ENCODE peak calls at places on chromosomes 4 and X, in four cellular contexts. G is GM12878, F is K562, V is HCT116. U is an unnamed sample.

GRCh38 chr4:176238157-176238608 is 30.8 kb downstream of the ASB5 start:
- DNase-seq in F (no peak), V (no peak), G (no peak), U (no peak)

GRCh38 chr4:19047481-19047880 is 1025.9 kb upstream of the LCORL start:
- DNase-seq in G (no peak), F (no peak), V (no peak), U (no peak)

GRCh38 chr4:5120468-5120867 is 69.2 kb downstream of the STK32B start:
- DNase-seq in V (no peak), G (no peak), F (no peak), U (no peak)

GRCh38 chr4:15725608-15726007 is 22.7 kb downstream of the BST1 start:
- DNase-seq in G (no peak), F (no peak), V (no peak), U (no peak)

GRCh38 chr4:109876634-109877265 is 28.8 kb downstream of the LRIT3 start:
- DNase-seq in F (no peak), V (no peak), G (no peak), U (no peak)

GRCh38 chr4:186919340-186919739 is 195.7 kb upstream of the FAT1 start:
- DNase-seq in F (no peak), G (no peak), V (no peak), U (no peak)

GRCh38 chr4:141425124-141425523 is 204.4 kb downstream of the ZNF330 start:
- DNase-seq in V (peak; percentile 6), G (no peak), F (no peak), U (no peak)

GRCh38 chr4:65668201-65669007 is 1.9 kb downstream of the EPHA5 start:
- DNase-seq in G (no peak), F (no peak), V (no peak), U (no peak)

GRCh38 chr4:39976945-39977488 is 694 bp downstream of the PDS5A start:
- DNase-seq in V (no peak), G (no peak), F (no peak), U (no peak)

GRCh38 chrX:139691493-139691842 is 16.5 kb downstream of the MCF2 start:
- DNase-seq in G (no peak), V (no peak), F (no peak), U (no peak)

GRCh38 chrX:119398974-119399771 is at the start of gene SLC25A43:
- DNase-seq in F (peak; percentile 86), G (no peak), V (no peak), U (no peak)

GRCh38 chr4:104896623-104897296 is 249.9 kb upstream of the TET2 start:
- DNase-seq in V (no peak), F (no peak), G (peak; percentile 46), U (no peak)

GRCh38 chr4:74054483-74055032 is 16.1 kb upstream of the CXCL3 start:
- DNase-seq in F (no peak), G (no peak), V (no peak), U (no peak)

GRCh38 chr4:74056114-74056857 is 17.8 kb upstream of the CXCL3 start:
- DNase-seq in F (peak; percentile 67), V (peak; percentile 76), G (no peak), U (no peak)

GRCh38 chr4:74055498-74055897 is 17.0 kb upstream of the CXCL3 start:
- DNase-seq in G (no peak), F (no peak), V (no peak), U (no peak)

GRCh38 chr4:74056858-74057562 is 18.5 kb upstream of the CXCL3 start:
- DNase-seq in V (peak; percentile 68), F (peak; percentile 46), G (no peak), U (no peak)

DNA sequence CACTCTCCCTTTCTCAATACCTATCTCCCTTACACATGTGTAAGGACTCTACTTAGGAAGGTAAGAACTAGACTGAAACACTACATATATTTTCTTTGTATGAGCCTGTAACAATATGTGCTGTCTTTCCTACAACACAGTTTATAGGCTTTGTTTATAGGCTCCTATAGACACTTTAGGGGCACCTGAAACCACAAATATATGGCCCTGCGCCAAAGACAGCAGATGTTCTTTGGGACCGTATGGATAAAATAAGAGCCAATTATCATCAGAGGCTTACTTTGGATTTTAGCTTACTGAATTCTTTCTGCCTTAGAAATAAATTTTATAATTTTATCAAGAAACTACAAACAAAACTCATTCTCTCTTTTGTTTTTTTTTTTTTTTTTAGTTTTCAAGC is 16.6 kb upstream of the CXCL3 start:
- DNase-seq in V (no peak), F (no peak), G (no peak), U (no peak)
- TF ChIP-seq ZBTB33 in V (no peak), F (no peak), G (no peak), U (no peak)

GRCh38 chr4:38948551-38948950 is 80.9 kb downstream of the FAM114A1 start:
- DNase-seq in V (no peak), F (no peak), G (no peak), U (no peak)
- TF ChIP-seq CEBPB in V (no peak), F (no peak), G (no peak), U (no peak)

DNA sequence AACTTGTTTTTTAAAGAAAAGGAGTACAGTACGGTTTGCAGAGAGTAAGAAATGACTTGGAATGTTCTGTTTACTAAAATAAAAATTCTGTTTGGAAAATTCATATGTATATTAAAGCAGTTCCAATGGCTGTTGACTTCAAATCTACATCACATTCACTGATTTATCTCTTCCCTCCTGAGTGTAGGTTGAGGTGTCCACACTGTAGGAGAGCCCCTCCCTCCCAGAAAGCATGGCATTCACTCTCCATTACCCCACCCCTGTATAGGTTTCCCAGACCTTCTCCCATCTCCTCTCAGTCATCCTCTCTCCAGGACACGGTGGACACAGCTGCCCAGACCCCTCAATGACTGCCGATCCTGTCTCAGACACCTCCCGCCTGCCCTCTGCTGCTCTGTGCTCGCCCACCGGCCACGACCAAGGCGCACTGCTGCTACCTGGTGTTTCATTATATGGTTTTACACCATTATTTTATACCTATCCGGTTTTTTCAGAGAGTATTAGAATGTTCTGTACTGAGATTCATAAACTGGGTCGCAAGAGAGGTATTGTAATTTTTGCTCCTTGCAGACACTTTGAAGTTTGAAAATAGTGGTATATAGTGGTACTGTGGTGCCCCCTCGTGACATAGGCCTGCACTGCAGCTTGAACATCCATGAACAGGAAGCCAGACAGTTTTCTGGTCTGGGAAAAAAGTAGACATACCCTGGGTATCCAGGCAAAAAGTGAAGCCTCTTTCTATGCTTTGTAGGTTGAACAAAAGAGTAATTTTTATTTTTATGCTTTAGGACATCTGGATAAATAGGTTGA is 38.8 kb upstream of the BEX4 start:
- DNase-seq in F (peak; percentile 49), G (no peak), V (no peak), U (peak; percentile 11)
- TF ChIP-seq ZBTB33 in F (no peak), G (no peak), V (no peak), U (no peak)

DNA sequence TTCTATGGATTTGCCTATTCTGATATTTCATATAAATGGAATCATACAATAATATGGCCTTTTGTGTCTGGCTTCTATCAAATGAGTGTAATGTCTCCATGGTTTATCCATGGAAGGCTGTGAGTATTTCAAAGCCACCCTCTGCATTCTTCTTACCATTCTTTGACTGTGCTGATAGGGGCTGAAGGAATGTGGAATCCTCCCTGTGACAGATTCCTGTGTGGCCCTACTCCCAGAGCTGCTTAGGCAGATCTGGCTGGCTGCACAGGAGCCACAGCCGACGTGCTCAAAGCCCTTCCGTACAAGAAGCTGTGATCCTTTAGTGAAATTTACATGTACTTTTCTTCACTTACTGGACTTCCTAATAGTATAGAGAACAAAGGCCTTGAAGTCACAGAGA is 163.2 kb downstream of the HS6ST2 start:
- DNase-seq in F (no peak), V (no peak), G (no peak), U (no peak)
- TF ChIP-seq CEBPB in F (no peak), V (no peak), G (no peak), U (no peak)

GRCh38 chr4:158297866-158298265 is 87.6 kb downstream of the TMEM144 start:
- DNase-seq in F (no peak), G (no peak), V (no peak), U (no peak)

GRCh38 chr4:158290912-158291311 is 80.6 kb downstream of the TMEM144 start:
- DNase-seq in F (no peak), G (no peak), V (no peak), U (no peak)

GRCh38 chr4:158292156-158292555 is 81.9 kb downstream of the TMEM144 start:
- DNase-seq in V (no peak), F (no peak), G (no peak), U (no peak)

GRCh38 chr4:158291334-158292055 is 81.2 kb downstream of the TMEM144 start:
- DNase-seq in G (no peak), V (no peak), F (no peak), U (no peak)

GRCh38 chr4:158295053-158295452 is 84.8 kb downstream of the TMEM144 start:
- DNase-seq in G (no peak), F (no peak), V (no peak), U (peak; percentile 64)
- TF ChIP-seq ZBTB33 in G (no peak), F (no peak), V (no peak), U (no peak)

U was measured in HepG2.